ENCODE peak calls at places on chromosomes 11 and 22, in seven cellular contexts. A is activated T-helper 1 cell treated with Interleukin-2 at 50 U/mL for 16 hours, T is esophagus squamous epithelium, C is dorsolateral prefrontal cortex, H is nephron progenitor cell, M is RPMI8226, E is GM23338. S is an unnamed sample.

GRCh38 chr11:128616158-128616557 is 28.8 kb upstream of the ETS1 start:
- DNase-seq in M (no peak), T (no peak), C (no peak), E (no peak), A (no peak), H (no peak), S (no peak)

GRCh38 chr11:9170450-9170849 is 79.1 kb upstream of the SCUBE2 start:
- DNase-seq in M (no peak), A (no peak), T (no peak), H (no peak), E (no peak), C (no peak), S (no peak)

GRCh38 chr22:20430641-20431519 is 6.7 kb downstream of the SCARF2 start:
- DNase-seq in C (peak; percentile 42), A (peak; percentile 52), H (peak; percentile 72), M (no peak), T (no peak), E (peak; percentile 87), S (no peak)

GRCh38 chr11:990101-990500 is 46.4 kb downstream of the MUC6 start:
- DNase-seq in E (no peak), H (no peak), A (no peak), C (no peak), M (no peak), T (no peak), S (no peak)

GRCh38 chr11:6362185-6362867 is 27.9 kb upstream of the SMPD1 start:
- DNase-seq in A (no peak), M (no peak), T (no peak), C (no peak), H (no peak), E (no peak), S (no peak)

GRCh38 chr11:36730761-36731160 is 132.7 kb upstream of the RAG2 start:
- DNase-seq in H (no peak), E (no peak), T (no peak), M (no peak), A (no peak), C (no peak), S (no peak)

GRCh38 chr11:128492903-128493569 is 94.3 kb downstream of the ETS1 start:
- DNase-seq in H (no peak), E (no peak), M (peak; percentile 77), A (no peak), C (no peak), T (no peak), S (no peak)

GRCh38 chr22:30948930-30949342 is 19.6 kb downstream of the MORC2 start:
- DNase-seq in M (no peak), E (peak; percentile 19), H (no peak), A (no peak), C (no peak), T (no peak), S (no peak)

GRCh38 chr22:40046126-40046525 is 51.4 kb downstream of the FAM83F start:
- DNase-seq in E (no peak), A (no peak), C (no peak), T (no peak), H (no peak), M (no peak), S (no peak)

GRCh38 chr22:45036154-45036553 is 26.3 kb upstream of the PHF21B start:
- DNase-seq in M (no peak), C (peak; percentile 50), A (no peak), E (no peak), T (no peak), H (no peak), S (peak; percentile 26)

GRCh38 chr22:30829901-30830550 is 135.4 kb downstream of the OSBP2 start:
- DNase-seq in E (no peak), A (no peak), M (no peak), H (no peak), C (no peak), T (no peak), S (no peak)

GRCh38 chr11:77212314-77213007 is 84.4 kb downstream of the MYO7A start:
- DNase-seq in M (no peak), H (no peak), A (no peak), C (no peak), E (no peak), T (no peak), S (no peak)

GRCh38 chr11:46337626-46338345 is 9.5 kb upstream of the DGKZ start:
- DNase-seq in C (no peak), H (no peak), T (no peak), M (no peak), A (no peak), E (no peak), S (no peak)

GRCh38 chr11:82356316-82356715 is 377.3 kb downstream of the FAM181B start:
- DNase-seq in A (no peak), E (no peak), C (no peak), T (no peak), M (no peak), H (no peak), S (no peak)

GRCh38 chr11:117022526-117022925 is 75.7 kb downstream of the SIK3 start:
- DNase-seq in M (no peak), A (no peak), H (no peak), C (no peak), E (no peak), T (no peak), S (no peak)

GRCh38 chr11:123742778-123743177 is 1.3 kb upstream of the ZNF202 start:
- DNase-seq in T (no peak), H (no peak), E (peak; percentile 57), M (no peak), C (no peak), A (no peak), S (no peak)

GRCh38 chr11:102361100-102362021 is 14.3 kb downstream of the BIRC2 start:
- DNase-seq in A (peak; percentile 25), T (no peak), C (no peak), H (no peak), E (no peak), M (no peak), S (no peak)

GRCh38 chr22:17835256-17835655 is 61.0 kb upstream of the BID start:
- DNase-seq in E (no peak), H (no peak), M (no peak), A (no peak), C (no peak), T (no peak), S (no peak)

GRCh38 chr22:19478086-19478392 is 954 bp downstream of the UFD1 start:
- DNase-seq in C (no peak), E (no peak), H (no peak), M (no peak), T (no peak), A (no peak), S (no peak)

GRCh38 chr11:62546937-62547625 is 475 bp upstream of the AHNAK start:
- DNase-seq in T (no peak), A (no peak), E (peak; percentile 60), H (peak; percentile 47), C (no peak), M (peak; percentile 56), S (no peak)

GRCh38 chr22:43275545-43275981 is 67.6 kb downstream of the SCUBE1 start:
- DNase-seq in E (peak; percentile 58), H (no peak), T (no peak), A (no peak), C (no peak), M (no peak), S (no peak)